ENCODE peak calls at places on chromosomes 2 and 18, in six cellular contexts. One of them, this sample, is unnamed.

GRCh38 chr2:145350011-145350410 is 830.1 kb upstream of the ZEB2 start:
- DNase-seq in D721Med: no peak
- DNase-seq in BE2C: no peak
- DNase-seq in mesothelial cell of epicardium: no peak
- DNase-seq in HFFc6: peak; percentile 57
- DNase-seq in Calu3: no peak
- DNase-seq in this sample: no peak

GRCh38 chr2:157264099-157264498 is 6.6 kb downstream of the GALNT5 start:
- DNase-seq in BE2C: no peak
- DNase-seq in Calu3: no peak
- DNase-seq in D721Med: no peak
- DNase-seq in mesothelial cell of epicardium: no peak
- DNase-seq in HFFc6: peak; percentile 61
- DNase-seq in this sample: no peak

GRCh38 chr2:172674034-172674967 is 61.3 kb upstream of the RAPGEF4 start:
- DNase-seq in HFFc6: no peak
- DNase-seq in Calu3: no peak
- DNase-seq in mesothelial cell of epicardium: no peak
- DNase-seq in BE2C: no peak
- DNase-seq in D721Med: no peak
- DNase-seq in this sample: peak; percentile 49

GRCh38 chr2:2846379-2847130 is 515.5 kb upstream of the MYT1L start:
- DNase-seq in BE2C: peak; percentile 75
- DNase-seq in Calu3: no peak
- DNase-seq in D721Med: no peak
- DNase-seq in mesothelial cell of epicardium: no peak
- DNase-seq in HFFc6: no peak
- DNase-seq in this sample: no peak

GRCh38 chr2:165453672-165454071 is 15.8 kb upstream of the CSRNP3 start:
- DNase-seq in BE2C: no peak
- DNase-seq in HFFc6: no peak
- DNase-seq in D721Med: no peak
- DNase-seq in mesothelial cell of epicardium: no peak
- DNase-seq in Calu3: no peak
- DNase-seq in this sample: no peak

GRCh38 chr2:107002735-107003134 is 116.8 kb upstream of the ST6GAL2 start:
- DNase-seq in BE2C: no peak
- DNase-seq in HFFc6: peak; percentile 27
- DNase-seq in Calu3: no peak
- DNase-seq in D721Med: no peak
- DNase-seq in mesothelial cell of epicardium: no peak
- DNase-seq in this sample: no peak

GRCh38 chr2:157871415-157871814 is 4.7 kb downstream of the ACVR1 start:
- DNase-seq in Calu3: no peak
- DNase-seq in mesothelial cell of epicardium: no peak
- DNase-seq in HFFc6: no peak
- DNase-seq in BE2C: no peak
- DNase-seq in D721Med: no peak
- DNase-seq in this sample: no peak

GRCh38 chr2:98009887-98010760 is 14.4 kb upstream of the TMEM131 start:
- DNase-seq in D721Med: no peak
- DNase-seq in mesothelial cell of epicardium: no peak
- DNase-seq in BE2C: no peak
- DNase-seq in Calu3: no peak
- DNase-seq in HFFc6: no peak
- DNase-seq in this sample: no peak

GRCh38 chr2:67991456-67991855 is 71.3 kb downstream of the C1D start:
- DNase-seq in Calu3: no peak
- DNase-seq in HFFc6: no peak
- DNase-seq in D721Med: no peak
- DNase-seq in mesothelial cell of epicardium: no peak
- DNase-seq in BE2C: no peak
- DNase-seq in this sample: no peak

GRCh38 chr2:96207778-96208143 is 866 bp downstream of the STARD7 start:
- DNase-seq in HFFc6: no peak
- DNase-seq in BE2C: no peak
- DNase-seq in D721Med: no peak
- DNase-seq in Calu3: no peak
- DNase-seq in mesothelial cell of epicardium: no peak
- DNase-seq in this sample: no peak

GRCh38 chr18:67794512-67794911 is 278.0 kb upstream of the DSEL start:
- DNase-seq in Calu3: no peak
- DNase-seq in BE2C: no peak
- DNase-seq in HFFc6: peak; percentile 37
- DNase-seq in mesothelial cell of epicardium: no peak
- DNase-seq in D721Med: no peak
- DNase-seq in this sample: no peak

GRCh38 chr2:142218471-142218870 is 87.7 kb upstream of the LRP1B start:
- DNase-seq in BE2C: no peak
- DNase-seq in HFFc6: no peak
- DNase-seq in D721Med: no peak
- DNase-seq in Calu3: no peak
- DNase-seq in mesothelial cell of epicardium: no peak
- DNase-seq in this sample: no peak

GRCh38 chr2:43199492-43200481 is 26.6 kb downstream of the ZFP36L2 start:
- DNase-seq in BE2C: no peak
- DNase-seq in mesothelial cell of epicardium: no peak
- DNase-seq in D721Med: no peak
- DNase-seq in Calu3: peak; percentile 82
- DNase-seq in HFFc6: no peak
- DNase-seq in this sample: no peak

GRCh38 chr2:57943271-57943670 is 103.3 kb upstream of the VRK2 start:
- DNase-seq in Calu3: no peak
- DNase-seq in HFFc6: peak; percentile 59
- DNase-seq in D721Med: no peak
- DNase-seq in BE2C: no peak
- DNase-seq in mesothelial cell of epicardium: no peak
- DNase-seq in this sample: no peak

GRCh38 chr2:234863043-234863934 is 88.5 kb upstream of the SH3BP4 start:
- DNase-seq in HFFc6: peak; percentile 41
- DNase-seq in Calu3: no peak
- DNase-seq in D721Med: no peak
- DNase-seq in mesothelial cell of epicardium: no peak
- DNase-seq in BE2C: peak; percentile 63
- DNase-seq in this sample: no peak

GRCh38 chr2:21362101-21362500 is 238.3 kb downstream of the TDRD15 start:
- DNase-seq in mesothelial cell of epicardium: no peak
- DNase-seq in Calu3: no peak
- DNase-seq in D721Med: no peak
- DNase-seq in HFFc6: no peak
- DNase-seq in BE2C: no peak
- DNase-seq in this sample: no peak

GRCh38 chr2:220811115-220811514 is 761.0 kb downstream of the EPHA4 start:
- DNase-seq in Calu3: no peak
- DNase-seq in HFFc6: peak; percentile 13
- DNase-seq in D721Med: no peak
- DNase-seq in BE2C: no peak
- DNase-seq in mesothelial cell of epicardium: no peak
- DNase-seq in this sample: no peak

GRCh38 chr2:67565761-67566160 is 168.6 kb downstream of the ETAA1 start:
- DNase-seq in HFFc6: peak; percentile 84
- DNase-seq in D721Med: no peak
- DNase-seq in Calu3: peak; percentile 33
- DNase-seq in BE2C: no peak
- DNase-seq in mesothelial cell of epicardium: no peak
- DNase-seq in this sample: no peak

GRCh38 chr2:67802296-67802695 is 260.5 kb downstream of the C1D start:
- DNase-seq in mesothelial cell of epicardium: no peak
- DNase-seq in HFFc6: no peak
- DNase-seq in Calu3: no peak
- DNase-seq in D721Med: no peak
- DNase-seq in BE2C: no peak
- DNase-seq in this sample: no peak

GRCh38 chr18:58496937-58497336 is 132.0 kb downstream of the ALPK2 start:
- DNase-seq in D721Med: no peak
- DNase-seq in BE2C: peak; percentile 17
- DNase-seq in mesothelial cell of epicardium: no peak
- DNase-seq in HFFc6: no peak
- DNase-seq in Calu3: peak; percentile 38
- DNase-seq in this sample: no peak

GRCh38 chr2:122028371-122029102 is 273.1 kb downstream of the TSN start:
- DNase-seq in HFFc6: peak; percentile 70
- DNase-seq in BE2C: no peak
- DNase-seq in D721Med: no peak
- DNase-seq in mesothelial cell of epicardium: no peak
- DNase-seq in Calu3: no peak
- DNase-seq in this sample: no peak

GRCh38 chr18:54405290-54405689 is 47.6 kb downstream of the C18orf54 start:
- DNase-seq in D721Med: no peak
- DNase-seq in BE2C: no peak
- DNase-seq in Calu3: no peak
- DNase-seq in HFFc6: no peak
- DNase-seq in mesothelial cell of epicardium: no peak
- DNase-seq in this sample: no peak

GRCh38 chr2:28346587-28346986 is 46.1 kb upstream of the FOSL2 start:
- DNase-seq in HFFc6: peak; percentile 75
- DNase-seq in mesothelial cell of epicardium: no peak
- DNase-seq in Calu3: no peak
- DNase-seq in D721Med: no peak
- DNase-seq in BE2C: peak; percentile 76
- DNase-seq in this sample: no peak

GRCh38 chr2:12982149-12982584 is 265.4 kb downstream of the TRIB2 start:
- DNase-seq in HFFc6: peak; percentile 12
- DNase-seq in Calu3: no peak
- DNase-seq in BE2C: no peak
- DNase-seq in D721Med: no peak
- DNase-seq in mesothelial cell of epicardium: no peak
- DNase-seq in this sample: no peak

GRCh38 chr2:227377461-227378351 is 1.4 kb downstream of the TM4SF20 start:
- DNase-seq in BE2C: no peak
- DNase-seq in HFFc6: peak; percentile 13
- DNase-seq in mesothelial cell of epicardium: no peak
- DNase-seq in Calu3: no peak
- DNase-seq in D721Med: no peak
- DNase-seq in this sample: no peak

GRCh38 chr18:8375899-8376512 is 233.2 kb upstream of the RAB12 start:
- DNase-seq in HFFc6: no peak
- DNase-seq in BE2C: no peak
- DNase-seq in Calu3: no peak
- DNase-seq in D721Med: no peak
- DNase-seq in mesothelial cell of epicardium: no peak
- DNase-seq in this sample: no peak

GRCh38 chr2:233551491-233551890 is 15.1 kb downstream of the USP40 start:
- DNase-seq in D721Med: no peak
- DNase-seq in BE2C: no peak
- DNase-seq in mesothelial cell of epicardium: no peak
- DNase-seq in Calu3: no peak
- DNase-seq in HFFc6: no peak
- DNase-seq in this sample: no peak
- TF ChIP-seq CTCF in D721Med: no peak
- TF ChIP-seq CTCF in BE2C: no peak
- TF ChIP-seq CTCF in mesothelial cell of epicardium: no peak
- TF ChIP-seq CTCF in Calu3: no peak
- TF ChIP-seq CTCF in HFFc6: no peak
- TF ChIP-seq CTCF in this sample: no peak

GRCh38 chr2:180980943-180981898 is 816 bp downstream of the UBE2E3 start:
- DNase-seq in mesothelial cell of epicardium: peak; percentile 25
- DNase-seq in Calu3: peak; percentile 11
- DNase-seq in BE2C: peak; percentile 5
- DNase-seq in HFFc6: peak; percentile 3
- DNase-seq in D721Med: no peak
- DNase-seq in this sample: no peak

GRCh38 chr2:180987146-180987545 is 6.7 kb downstream of the UBE2E3 start:
- DNase-seq in D721Med: no peak
- DNase-seq in mesothelial cell of epicardium: no peak
- DNase-seq in Calu3: no peak
- DNase-seq in BE2C: no peak
- DNase-seq in HFFc6: no peak
- DNase-seq in this sample: no peak

GRCh38 chr2:180980185-180980942 is at the start of gene UBE2E3:
- DNase-seq in Calu3: peak; percentile 86
- DNase-seq in mesothelial cell of epicardium: peak; percentile 73
- DNase-seq in BE2C: peak; percentile 79
- DNase-seq in D721Med: peak; percentile 38
- DNase-seq in HFFc6: peak; percentile 61
- DNase-seq in this sample: peak; percentile 77

GRCh38 chr2:180985771-180986395 is 5.5 kb downstream of the UBE2E3 start:
- DNase-seq in BE2C: no peak
- DNase-seq in mesothelial cell of epicardium: no peak
- DNase-seq in HFFc6: no peak
- DNase-seq in Calu3: no peak
- DNase-seq in D721Med: no peak
- DNase-seq in this sample: no peak

GRCh38 chr2:180983468-180984388 is 3.3 kb downstream of the UBE2E3 start:
- DNase-seq in HFFc6: peak; percentile 55
- DNase-seq in Calu3: peak; percentile 48
- DNase-seq in D721Med: no peak
- DNase-seq in BE2C: peak; percentile 16
- DNase-seq in mesothelial cell of epicardium: no peak
- DNase-seq in this sample: no peak
- TF ChIP-seq CTCF in HFFc6: peak; percentile 66
- TF ChIP-seq CTCF in Calu3: peak; percentile 20
- TF ChIP-seq CTCF in D721Med: peak; percentile 41
- TF ChIP-seq CTCF in BE2C: peak; percentile 32
- TF ChIP-seq CTCF in mesothelial cell of epicardium: no peak
- TF ChIP-seq CTCF in this sample: peak; percentile 28

GRCh38 chr2:219277703-219278654 is 1.2 kb upstream of the DNAJB2 start:
- DNase-seq in D721Med: no peak
- DNase-seq in mesothelial cell of epicardium: peak; percentile 63
- DNase-seq in HFFc6: peak; percentile 80
- DNase-seq in Calu3: peak; percentile 86
- DNase-seq in BE2C: peak; percentile 77
- DNase-seq in this sample: peak; percentile 74
- TF ChIP-seq CTCF in D721Med: peak; percentile 90
- TF ChIP-seq CTCF in mesothelial cell of epicardium: peak; percentile 93
- TF ChIP-seq CTCF in HFFc6: peak; percentile 98
- TF ChIP-seq CTCF in Calu3: peak; percentile 95
- TF ChIP-seq CTCF in BE2C: peak; percentile 93
- TF ChIP-seq CTCF in this sample: peak; percentile 98

GRCh38 chr18:34866739-34867138 is 156.6 kb downstream of the DTNA start:
- DNase-seq in mesothelial cell of epicardium: no peak
- DNase-seq in BE2C: no peak
- DNase-seq in HFFc6: no peak
- DNase-seq in D721Med: no peak
- DNase-seq in Calu3: no peak
- DNase-seq in this sample: no peak
- TF ChIP-seq CTCF in mesothelial cell of epicardium: peak; percentile 52
- TF ChIP-seq CTCF in BE2C: peak; percentile 58
- TF ChIP-seq CTCF in HFFc6: peak; percentile 82
- TF ChIP-seq CTCF in D721Med: peak; percentile 32
- TF ChIP-seq CTCF in Calu3: no peak
- TF ChIP-seq CTCF in this sample: peak; percentile 36